ENCODE peak calls at places on chromosomes 7 and 10, in four cellular contexts. H, W, V and L are unnamed samples.
A peak's percentile ranks its signal among the peaks of the same experiment; 100 is the strongest.

GRCh38 chr7:47422631-47423030 is 159.3 kb downstream of the TNS3 start:
- DNase-seq in W (no peak), V (no peak), H (no peak), L (no peak)

GRCh38 chr10:102492983-102493382 is 9.5 kb downstream of the ACTR1A start:
- DNase-seq in W (no peak), H (peak; percentile 26), V (no peak), L (peak; percentile 26)

GRCh38 chr10:125886914-125887512 is 5.9 kb upstream of the DHX32 start:
- DNase-seq in V (no peak), H (no peak), W (no peak), L (peak; percentile 9)

GRCh38 chr10:126004752-126005151 is 108.4 kb downstream of the FANK1 start:
- DNase-seq in V (no peak), W (no peak), H (no peak), L (no peak)

GRCh38 chr10:84762754-84763394 is 434.5 kb downstream of the CCSER2 start:
- DNase-seq in V (peak; percentile 25), H (no peak), W (no peak), L (no peak)

GRCh38 chr7:154640266-154640865 is 362.6 kb downstream of the PAXIP1 start:
- DNase-seq in W (no peak), V (peak; percentile 55), H (peak; percentile 21), L (peak; percentile 39)

GRCh38 chr7:50142421-50143113 is 49.5 kb upstream of the ZPBP start:
- DNase-seq in W (peak; percentile 14), H (peak; percentile 40), V (peak; percentile 4), L (peak; percentile 63)

GRCh38 chr10:103966671-103967432 is at the start of gene SLK:
- DNase-seq in V (peak; percentile 79), W (peak; percentile 70), H (peak; percentile 97), L (peak; percentile 83)

GRCh38 chr7:47336178-47337020 is 245.5 kb downstream of the TNS3 start:
- DNase-seq in W (no peak), V (no peak), H (no peak), L (no peak)

GRCh38 chr7:17554341-17555015 is 256.0 kb downstream of the AHR start:
- DNase-seq in V (no peak), W (no peak), H (no peak), L (no peak)

GRCh38 chr7:81845628-81846259 is 75.9 kb upstream of the HGF start:
- DNase-seq in H (peak; percentile 6), W (no peak), V (no peak), L (peak; percentile 86)

GRCh38 chr10:123687758-123688157 is 21.6 kb downstream of the GPR26 start:
- DNase-seq in V (no peak), W (no peak), H (no peak), L (no peak)

GRCh38 chr10:103986360-103986759 is 19.4 kb downstream of the SLK start:
- DNase-seq in H (no peak), V (no peak), W (peak; percentile 12), L (peak; percentile 0)

GRCh38 chr10:49106451-49106850 is 8.9 kb downstream of the VSTM4 start:
- DNase-seq in H (no peak), V (no peak), W (no peak), L (no peak)

GRCh38 chr7:47531584-47532492 is 50.1 kb downstream of the TNS3 start:
- DNase-seq in V (peak; percentile 31), H (no peak), W (no peak), L (no peak)

GRCh38 chr10:11184093-11184492 is 166.4 kb downstream of the CELF2 start:
- DNase-seq in V (no peak), W (no peak), H (no peak), L (no peak)

GRCh38 chr10:27659786-27660185 is 85.8 kb downstream of the MKX start:
- DNase-seq in V (no peak), H (no peak), W (no peak), L (no peak)

GRCh38 chr10:11691319-11691755 is 50.8 kb upstream of the ECHDC3 start:
- DNase-seq in V (no peak), H (no peak), W (no peak), L (no peak)

GRCh38 chr10:22253578-22253882 is 35.7 kb upstream of the EBLN1 start:
- DNase-seq in W (peak; percentile 24), H (no peak), V (no peak), L (no peak)